ENCODE peak calls at places on chromosomes 1 and 21, in nine cellular contexts. K, Q, D, H, X, P, M, S and Y are unnamed samples.

GRCh38 chr1:106975944-106976343 is 80.5 kb upstream of the PRMT6 start:
- DNase-seq in K (no peak), Q (no peak), D (no peak), H (no peak), X (no peak), P (peak; percentile 0), M (no peak), S (no peak), Y (peak; percentile 7)

GRCh38 chr1:60978421-60979357 is 103.7 kb upstream of the NFIA start:
- DNase-seq in K (no peak), Q (no peak), D (no peak), H (peak; percentile 21), X (no peak), P (peak; percentile 43), M (no peak), S (no peak), Y (peak; percentile 56)

GRCh38 chr1:53732912-53733317 is 6.0 kb downstream of the GLIS1 start:
- DNase-seq in K (no peak), Q (no peak), D (peak; percentile 91), H (no peak), X (no peak), P (no peak), M (no peak), S (no peak), Y (no peak)

GRCh38 chr21:43728467-43729390 is 9.8 kb downstream of the PDXK start:
- DNase-seq in K (peak; percentile 76), Q (peak; percentile 96), D (peak; percentile 93), H (peak; percentile 88), X (peak; percentile 92), P (peak; percentile 88), M (peak; percentile 42), S (peak; percentile 68), Y (peak; percentile 91)

GRCh38 chr1:20660363-20661234 is 570 bp downstream of the DDOST start:
- DNase-seq in K (no peak), Q (no peak), D (no peak), H (no peak), X (no peak), P (no peak), M (no peak), S (no peak), Y (peak; percentile 44)

GRCh38 chr1:11842154-11843041 is 5.2 kb downstream of the NPPA start:
- DNase-seq in K (peak; percentile 44), Q (peak; percentile 66), D (no peak), H (peak; percentile 18), X (no peak), P (no peak), M (no peak), S (no peak), Y (peak; percentile 29)

GRCh38 chr21:19565587-19565986 is 1162.0 kb upstream of the TMPRSS15 start:
- DNase-seq in K (no peak), Q (no peak), D (no peak), H (no peak), X (no peak), P (no peak), M (no peak), S (no peak), Y (no peak)

GRCh38 chr1:179976970-179977651 is 22.5 kb downstream of the CEP350 start:
- DNase-seq in K (no peak), Q (no peak), D (no peak), H (no peak), X (no peak), P (no peak), M (no peak), S (no peak), Y (no peak)

GRCh38 chr1:41779350-41779749 is 139.4 kb downstream of the HIVEP3 start:
- DNase-seq in K (no peak), Q (no peak), D (no peak), H (no peak), X (no peak), P (no peak), M (no peak), S (no peak), Y (no peak)
- TF ChIP-seq CTCF in K (no peak), Q (no peak), D (no peak), H (no peak), X (no peak), P (no peak), M (peak; percentile 9), S (peak; percentile 23), Y (no peak)

GRCh38 chr1:59063501-59063900 is 233.4 kb upstream of the FGGY start:
- DNase-seq in K (peak; percentile 39), Q (no peak), D (no peak), H (no peak), X (no peak), P (no peak), M (no peak), S (no peak), Y (no peak)
- H3K4me3 ChIP-seq in K (no peak overlapping the region), Q (no peak overlapping the region), D (no peak overlapping the region), H (no peak overlapping the region), X (no peak overlapping the region), P (no peak overlapping the region), M (no peak overlapping the region), S (no peak overlapping the region), Y (no peak overlapping the region)

GRCh38 chr1:66351474-66351873 is 182.5 kb upstream of the SGIP1 start:
- DNase-seq in K (no peak), Q (no peak), D (no peak), H (no peak), X (no peak), P (no peak), M (no peak), S (no peak), Y (peak; percentile 69)
- TF ChIP-seq CTCF in K (no peak), Q (no peak), D (no peak), H (no peak), X (no peak), P (no peak), M (no peak), S (no peak), Y (no peak)

DNA sequence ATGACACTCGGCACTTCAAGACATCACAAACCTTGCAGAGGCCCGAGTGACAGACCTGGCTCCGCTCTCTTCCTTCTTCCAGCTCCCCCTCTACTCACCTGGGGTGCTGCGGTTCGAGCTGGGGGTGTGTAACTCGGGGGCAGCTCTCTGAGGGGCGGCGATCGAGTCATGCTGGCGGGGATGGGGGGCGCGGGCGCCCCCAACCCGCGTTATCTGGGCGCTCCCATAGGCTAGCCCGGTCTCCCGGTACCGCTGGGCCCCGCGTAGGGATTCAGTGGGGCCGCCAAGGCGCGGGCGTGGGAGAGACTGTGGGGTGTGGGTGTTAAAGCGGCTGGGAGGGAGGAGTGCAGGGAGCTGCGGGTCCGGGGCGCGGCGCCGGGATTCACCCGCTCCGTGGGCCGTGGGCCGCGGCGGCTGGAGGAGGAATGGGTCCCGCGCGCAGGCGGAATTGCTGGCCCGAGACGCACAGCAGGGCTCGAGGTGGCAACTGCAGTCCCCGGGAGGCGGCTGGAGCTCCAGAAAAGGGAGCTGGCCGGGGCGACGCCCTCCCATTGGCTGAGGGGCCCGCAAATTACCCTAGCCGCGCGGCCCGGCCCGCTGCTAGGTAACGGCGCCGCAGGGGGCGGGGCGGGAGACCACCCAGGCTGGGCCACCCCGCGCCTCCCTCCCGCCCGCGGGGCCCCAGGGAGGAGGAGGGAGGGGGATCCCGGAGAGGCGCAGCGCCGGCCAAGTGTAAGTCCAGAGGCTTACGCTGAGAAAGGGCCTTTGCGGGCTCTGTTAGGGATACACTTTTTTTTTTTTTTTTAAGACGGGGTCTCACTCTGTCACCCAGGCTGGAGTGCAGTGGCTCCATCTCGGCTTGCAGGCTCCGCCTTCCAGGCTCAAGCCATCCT is at the start of gene PTCH2:
- DNase-seq in K (peak; percentile 29), Q (peak; percentile 67), D (no peak), H (peak; percentile 67), X (no peak), P (peak; percentile 25), M (no peak), S (no peak), Y (peak; percentile 28)
- H3K4me3 ChIP-seq in K (peak within 1 kb of the TSS; percentile 27), Q (peak within 1 kb of the TSS; percentile 55), D (peak within 1 kb of the TSS; percentile 61), H (peak within 1 kb of the TSS; percentile 33), X (no peak within 1 kb of the TSS), P (peak within 1 kb of the TSS; percentile 49), M (no peak within 1 kb of the TSS), S (no peak within 1 kb of the TSS), Y (peak within 1 kb of the TSS; percentile 31)

GRCh38 chr21:39650306-39650705 is 37.6 kb downstream of the B3GALT5 start:
- DNase-seq in K (no peak), Q (no peak), D (no peak), H (no peak), X (no peak), P (no peak), M (no peak), S (no peak), Y (no peak)

GRCh38 chr21:39649526-39649925 is 36.8 kb downstream of the B3GALT5 start:
- DNase-seq in K (no peak), Q (no peak), D (no peak), H (no peak), X (no peak), P (no peak), M (no peak), S (no peak), Y (no peak)

GRCh38 chr21:39647476-39647875 is 34.7 kb downstream of the B3GALT5 start:
- DNase-seq in K (no peak), Q (no peak), D (no peak), H (no peak), X (no peak), P (no peak), M (no peak), S (no peak), Y (no peak)

GRCh38 chr21:39650801-39651200 is 38.1 kb downstream of the B3GALT5 start:
- DNase-seq in K (no peak), Q (no peak), D (no peak), H (no peak), X (no peak), P (no peak), M (no peak), S (no peak), Y (no peak)

GRCh38 chr21:39648879-39649278 is 36.1 kb downstream of the B3GALT5 start:
- DNase-seq in K (no peak), Q (no peak), D (no peak), H (no peak), X (no peak), P (no peak), M (no peak), S (no peak), Y (no peak)
- TF ChIP-seq CTCF in K (no peak), Q (no peak), D (no peak), H (no peak), X (no peak), P (no peak), M (no peak), S (no peak), Y (no peak)